ENCODE peak calls at places on chromosomes 16 and 17, in seven cellular contexts. D is lower leg skin, T is fibroblast of lung, F is PC-3, Z is nephron progenitor cell, I is HCT116, E is B cell. O is an unnamed sample.
A peak's percentile ranks its signal among the peaks of the same experiment; 100 is the strongest.

GRCh38 chr17:58577696-58578095 is 63.3 kb upstream of the MTMR4 start:
- DNase-seq in D (peak; percentile 44), T (peak; percentile 51), F (peak; percentile 80), Z (peak; percentile 60), I (peak; percentile 77), E (peak; percentile 61), O (peak; percentile 20)

GRCh38 chr17:19753661-19754463 is 5.8 kb upstream of the ALDH3A1 start:
- DNase-seq in D (no peak), T (no peak), F (peak; percentile 88), Z (no peak), I (peak; percentile 54), E (no peak), O (no peak)

GRCh38 chr17:58991718-58992331 is 114.9 kb downstream of the TRIM37 start:
- DNase-seq in D (no peak), T (peak; percentile 20), F (peak; percentile 14), Z (no peak), I (no peak), E (no peak), O (no peak)

GRCh38 chr17:44976198-44976597 is 8.1 kb upstream of the C1QL1 start:
- DNase-seq in D (no peak), T (no peak), F (no peak), Z (no peak), I (no peak), E (no peak), O (no peak)

GRCh38 chr16:58815188-58815888 is 81.2 kb upstream of the GOT2 start:
- DNase-seq in D (no peak), T (no peak), F (no peak), Z (no peak), I (no peak), E (no peak), O (no peak)

GRCh38 chr17:27978689-27979175 is 63.7 kb upstream of the NLK start:
- DNase-seq in D (no peak), T (no peak), F (peak; percentile 23), Z (no peak), I (no peak), E (no peak), O (no peak)

GRCh38 chr16:85746431-85747227 is 4.3 kb downstream of the C16orf74 start:
- DNase-seq in D (peak; percentile 58), T (peak; percentile 22), F (peak; percentile 96), Z (no peak), I (peak; percentile 89), E (no peak), O (no peak)

GRCh38 chr17:80905586-80906230 is 85.9 kb upstream of the CHMP6 start:
- DNase-seq in D (no peak), T (no peak), F (no peak), Z (no peak), I (no peak), E (no peak), O (no peak)

GRCh38 chr17:8665681-8666080 is 35.2 kb upstream of the MYH10 start:
- DNase-seq in D (no peak), T (no peak), F (no peak), Z (no peak), I (no peak), E (no peak), O (no peak)

GRCh38 chr16:30166202-30166902 is 17.1 kb upstream of the CORO1A start:
- DNase-seq in D (no peak), T (no peak), F (no peak), Z (no peak), I (no peak), E (peak; percentile 63), O (no peak)

GRCh38 chr16:51888021-51888420 is 658.9 kb downstream of the TOX3 start:
- DNase-seq in D (no peak), T (no peak), F (no peak), Z (no peak), I (no peak), E (no peak), O (no peak)

GRCh38 chr17:66543526-66543925 is 241.1 kb downstream of the PRKCA start:
- DNase-seq in D (no peak), T (peak; percentile 52), F (no peak), Z (no peak), I (no peak), E (no peak), O (no peak)

GRCh38 chr17:53193044-53193443 is 629.7 kb upstream of the KIF2B start:
- DNase-seq in D (no peak), T (no peak), F (peak; percentile 28), Z (no peak), I (no peak), E (no peak), O (no peak)

GRCh38 chr17:74245145-74245817 is 28.8 kb upstream of the DNAI2 start:
- DNase-seq in D (no peak), T (no peak), F (no peak), Z (peak; percentile 66), I (no peak), E (no peak), O (no peak)

GRCh38 chr17:73524941-73525679 is 119.1 kb downstream of the SDK2 start:
- DNase-seq in D (no peak), T (no peak), F (no peak), Z (no peak), I (no peak), E (no peak), O (no peak)

GRCh38 chr16:12677472-12677871 is 126.2 kb downstream of the CPPED1 start:
- DNase-seq in D (no peak), T (no peak), F (no peak), Z (no peak), I (no peak), E (no peak), O (no peak)

GRCh38 chr16:46801428-46802049 is 29.4 kb downstream of the C16orf87 start:
- DNase-seq in D (no peak), T (peak; percentile 43), F (peak; percentile 57), Z (no peak), I (no peak), E (no peak), O (no peak)

GRCh38 chr17:40980594-40980993 is 3.5 kb downstream of the KRT40 start:
- DNase-seq in D (no peak), T (no peak), F (no peak), Z (no peak), I (no peak), E (no peak), O (no peak)

GRCh38 chr17:21029515-21029914 is 13.3 kb downstream of the USP22 start:
- DNase-seq in D (no peak), T (no peak), F (no peak), Z (no peak), I (no peak), E (no peak), O (no peak)

GRCh38 chr17:42553161-42553818 is 567 bp downstream of the HSD17B1 start:
- DNase-seq in D (no peak), T (no peak), F (no peak), Z (peak; percentile 37), I (no peak), E (no peak), O (no peak)
- TF ChIP-seq CTCF in D (no peak), T (no peak), F (no peak), Z (no peak), I (no peak), E (no peak), O (no peak)

GRCh38 chr16:90005956-90006663 is 13.1 kb downstream of the DBNDD1 start:
- DNase-seq in D (no peak), T (no peak), F (no peak), Z (no peak), I (no peak), E (no peak), O (no peak)

GRCh38 chr16:90007015-90007414 is 12.2 kb downstream of the DBNDD1 start:
- DNase-seq in D (no peak), T (no peak), F (no peak), Z (no peak), I (no peak), E (no peak), O (no peak)

GRCh38 chr16:90001761-90002503 is 17.3 kb downstream of the DBNDD1 start:
- DNase-seq in D (no peak), T (no peak), F (no peak), Z (no peak), I (no peak), E (no peak), O (no peak)

GRCh38 chr16:90002759-90003158 is 16.5 kb downstream of the DBNDD1 start:
- DNase-seq in D (no peak), T (no peak), F (no peak), Z (no peak), I (no peak), E (no peak), O (no peak)

DNA sequence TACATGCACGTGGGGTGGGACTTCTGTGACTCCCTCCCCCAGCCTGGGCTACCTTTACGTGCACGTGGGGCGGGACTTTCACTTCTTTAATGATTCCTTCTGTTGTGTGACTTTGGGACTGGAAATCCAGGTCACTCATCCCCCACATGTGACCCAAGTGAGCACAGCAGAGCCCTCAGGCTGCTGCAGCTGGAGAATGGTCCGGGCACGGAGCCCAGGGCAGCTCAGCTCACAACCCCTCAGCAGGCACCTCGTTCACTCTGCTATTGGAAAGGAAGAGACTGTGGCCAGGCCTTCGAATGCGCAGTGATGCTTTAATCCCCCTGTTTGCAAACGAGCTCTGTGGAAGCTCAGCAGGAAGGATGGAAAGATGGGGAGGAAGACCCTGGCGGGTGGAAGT is 14.7 kb downstream of the DBNDD1 start:
- DNase-seq in D (no peak), T (no peak), F (no peak), Z (no peak), I (no peak), E (no peak), O (no peak)
- TF ChIP-seq CTCF in D (no peak), T (no peak), F (no peak), Z (no peak), I (no peak), E (no peak), O (no peak)

DNA sequence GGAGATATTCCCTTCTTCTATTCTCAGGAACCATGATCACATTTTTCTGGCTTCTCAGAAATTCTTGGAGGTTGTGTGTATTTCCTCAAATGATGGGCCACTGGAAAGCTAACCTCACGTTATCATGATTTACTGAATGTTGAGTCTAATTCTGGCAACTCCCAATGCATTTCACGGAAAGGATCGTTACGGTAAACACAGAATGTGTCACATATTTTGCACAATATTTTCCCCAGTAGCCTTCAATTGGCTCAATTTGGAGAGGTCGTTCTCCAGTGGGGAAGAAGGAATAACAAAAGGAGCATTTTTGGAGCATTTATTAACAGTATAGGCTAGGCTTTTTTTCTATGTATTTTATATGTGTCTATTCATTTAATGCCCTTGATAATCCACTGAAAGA is 450.3 kb downstream of the HAPSTR1 start:
- DNase-seq in D (no peak), T (no peak), F (no peak), Z (no peak), I (no peak), E (no peak), O (no peak)
- TF ChIP-seq CTCF in D (no peak), T (no peak), F (no peak), Z (no peak), I (no peak), E (no peak), O (no peak)

DNA sequence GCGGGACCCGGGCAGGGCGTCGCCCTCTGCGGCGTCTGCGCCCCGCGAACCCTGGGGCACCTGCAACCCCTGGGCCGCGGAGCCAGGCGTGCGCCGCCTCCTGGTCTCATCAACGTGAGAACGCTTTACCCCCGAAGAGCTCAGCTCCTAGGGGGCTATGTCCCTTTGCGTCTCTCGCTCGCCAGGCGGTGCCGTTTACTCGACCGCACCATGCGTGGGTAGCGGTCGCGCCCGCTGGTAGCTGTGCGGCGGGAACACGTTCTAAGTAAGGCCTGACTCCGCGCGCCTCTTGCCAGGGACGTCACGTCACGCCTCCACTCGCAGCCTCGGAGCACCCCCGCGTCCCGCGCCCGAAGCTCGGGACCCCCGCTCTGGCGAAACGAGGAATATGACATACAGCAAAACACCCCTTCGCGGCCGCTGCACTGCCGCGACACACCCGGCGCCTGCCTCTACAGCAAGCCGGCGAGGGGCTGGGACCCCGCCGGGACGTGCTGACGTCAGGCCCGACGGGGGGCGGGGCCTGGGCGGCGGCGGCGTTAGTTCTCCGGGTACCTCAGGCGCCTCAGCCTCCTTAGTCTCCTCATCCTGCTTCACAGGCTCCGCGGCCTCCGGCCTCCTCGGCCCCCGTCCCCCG is at the start of gene RAB11FIP3:
- DNase-seq in D (peak; percentile 69), T (peak; percentile 77), F (peak; percentile 61), Z (peak; percentile 87), I (peak; percentile 29), E (peak; percentile 80), O (peak; percentile 84)
- TF ChIP-seq CTCF in D (no peak), T (peak; percentile 8), F (peak; percentile 29), Z (no peak), I (peak; percentile 1), E (peak; percentile 49), O (peak; percentile 17)

O was measured in natural killer cell.